ENCODE peak calls at places on chromosomes 16 and 17, in six cellular contexts. One of them, this sample, is unnamed.

GRCh38 chr17:1643293-1643998 is 2.1 kb downstream of the SCARF1 start:
- DNase-seq in RCC 7860: no peak
- DNase-seq in NCI-H2171 treated with DMSO at 0.1 percent for 48 hours: peak
- DNase-seq in activated CD4-positive, CD25-positive, alpha-beta regulatory T cell treated with anti-CD3 and anti-CD28 coated beads, Interleukin-2, amount 50 U/mL, for 16 hours: no peak
- DNase-seq in T-helper 22 cell: peak
- DNase-seq in skeletal muscle cell: no peak
- DNase-seq in this sample: no peak

GRCh38 chr17:17535957-17536356 is 39.8 kb upstream of the RASD1 start:
- DNase-seq in RCC 7860: no peak
- DNase-seq in NCI-H2171 treated with DMSO at 0.1 percent for 48 hours: no peak
- DNase-seq in activated CD4-positive, CD25-positive, alpha-beta regulatory T cell treated with anti-CD3 and anti-CD28 coated beads, Interleukin-2, amount 50 U/mL, for 16 hours: no peak
- DNase-seq in T-helper 22 cell: no peak
- DNase-seq in skeletal muscle cell: no peak
- DNase-seq in this sample: peak

GRCh38 chr17:48928876-48929811 is 15.5 kb downstream of the SNF8 start:
- DNase-seq in RCC 7860: peak
- DNase-seq in NCI-H2171 treated with DMSO at 0.1 percent for 48 hours: no peak
- DNase-seq in activated CD4-positive, CD25-positive, alpha-beta regulatory T cell treated with anti-CD3 and anti-CD28 coated beads, Interleukin-2, amount 50 U/mL, for 16 hours: no peak
- DNase-seq in T-helper 22 cell: no peak
- DNase-seq in skeletal muscle cell: no peak
- DNase-seq in this sample: no peak

GRCh38 chr17:75773121-75773807 is 8.3 kb upstream of the GALK1 start:
- DNase-seq in RCC 7860: no peak
- DNase-seq in NCI-H2171 treated with DMSO at 0.1 percent for 48 hours: no peak
- DNase-seq in activated CD4-positive, CD25-positive, alpha-beta regulatory T cell treated with anti-CD3 and anti-CD28 coated beads, Interleukin-2, amount 50 U/mL, for 16 hours: no peak
- DNase-seq in T-helper 22 cell: no peak
- DNase-seq in skeletal muscle cell: no peak
- DNase-seq in this sample: no peak

GRCh38 chr16:86572041-86572521 is 5.5 kb downstream of the FOXC2 start:
- DNase-seq in RCC 7860: no peak
- DNase-seq in NCI-H2171 treated with DMSO at 0.1 percent for 48 hours: no peak
- DNase-seq in activated CD4-positive, CD25-positive, alpha-beta regulatory T cell treated with anti-CD3 and anti-CD28 coated beads, Interleukin-2, amount 50 U/mL, for 16 hours: no peak
- DNase-seq in T-helper 22 cell: no peak
- DNase-seq in skeletal muscle cell: no peak
- DNase-seq in this sample: no peak

GRCh38 chr17:73770115-73770848 is 126.0 kb upstream of the SDK2 start:
- DNase-seq in RCC 7860: peak
- DNase-seq in NCI-H2171 treated with DMSO at 0.1 percent for 48 hours: peak
- DNase-seq in activated CD4-positive, CD25-positive, alpha-beta regulatory T cell treated with anti-CD3 and anti-CD28 coated beads, Interleukin-2, amount 50 U/mL, for 16 hours: no peak
- DNase-seq in T-helper 22 cell: no peak
- DNase-seq in skeletal muscle cell: peak
- DNase-seq in this sample: peak

GRCh38 chr17:47973541-47973940 is 2.6 kb downstream of the CDK5RAP3 start:
- DNase-seq in RCC 7860: peak
- DNase-seq in NCI-H2171 treated with DMSO at 0.1 percent for 48 hours: peak
- DNase-seq in activated CD4-positive, CD25-positive, alpha-beta regulatory T cell treated with anti-CD3 and anti-CD28 coated beads, Interleukin-2, amount 50 U/mL, for 16 hours: no peak
- DNase-seq in T-helper 22 cell: no peak
- DNase-seq in skeletal muscle cell: no peak
- DNase-seq in this sample: no peak

GRCh38 chr16:4081577-4082021 is 34.6 kb downstream of the ADCY9 start:
- DNase-seq in RCC 7860: no peak
- DNase-seq in NCI-H2171 treated with DMSO at 0.1 percent for 48 hours: peak
- DNase-seq in activated CD4-positive, CD25-positive, alpha-beta regulatory T cell treated with anti-CD3 and anti-CD28 coated beads, Interleukin-2, amount 50 U/mL, for 16 hours: no peak
- DNase-seq in T-helper 22 cell: peak
- DNase-seq in skeletal muscle cell: no peak
- DNase-seq in this sample: peak

GRCh38 chr16:50238868-50239301 is 27.5 kb upstream of the ADCY7 start:
- DNase-seq in RCC 7860: no peak
- DNase-seq in NCI-H2171 treated with DMSO at 0.1 percent for 48 hours: peak
- DNase-seq in activated CD4-positive, CD25-positive, alpha-beta regulatory T cell treated with anti-CD3 and anti-CD28 coated beads, Interleukin-2, amount 50 U/mL, for 16 hours: no peak
- DNase-seq in T-helper 22 cell: no peak
- DNase-seq in skeletal muscle cell: no peak
- DNase-seq in this sample: no peak

GRCh38 chr16:84138824-84139627 is 6.0 kb downstream of the HSDL1 start:
- DNase-seq in RCC 7860: no peak
- DNase-seq in NCI-H2171 treated with DMSO at 0.1 percent for 48 hours: peak
- DNase-seq in activated CD4-positive, CD25-positive, alpha-beta regulatory T cell treated with anti-CD3 and anti-CD28 coated beads, Interleukin-2, amount 50 U/mL, for 16 hours: no peak
- DNase-seq in T-helper 22 cell: no peak
- DNase-seq in skeletal muscle cell: no peak
- DNase-seq in this sample: no peak

GRCh38 chr17:22266231-22266630 is 573.9 kb downstream of the KCNJ18 start:
- DNase-seq in RCC 7860: no peak
- DNase-seq in NCI-H2171 treated with DMSO at 0.1 percent for 48 hours: peak
- DNase-seq in activated CD4-positive, CD25-positive, alpha-beta regulatory T cell treated with anti-CD3 and anti-CD28 coated beads, Interleukin-2, amount 50 U/mL, for 16 hours: no peak
- DNase-seq in T-helper 22 cell: no peak
- DNase-seq in skeletal muscle cell: no peak
- DNase-seq in this sample: no peak

GRCh38 chr16:15835136-15835878 is 21.5 kb downstream of the MYH11 start:
- DNase-seq in RCC 7860: no peak
- DNase-seq in NCI-H2171 treated with DMSO at 0.1 percent for 48 hours: no peak
- DNase-seq in activated CD4-positive, CD25-positive, alpha-beta regulatory T cell treated with anti-CD3 and anti-CD28 coated beads, Interleukin-2, amount 50 U/mL, for 16 hours: no peak
- DNase-seq in T-helper 22 cell: no peak
- DNase-seq in skeletal muscle cell: no peak
- DNase-seq in this sample: no peak

GRCh38 chr17:68445671-68446070 is 11.6 kb downstream of the WIPI1 start:
- DNase-seq in RCC 7860: no peak
- DNase-seq in NCI-H2171 treated with DMSO at 0.1 percent for 48 hours: no peak
- DNase-seq in activated CD4-positive, CD25-positive, alpha-beta regulatory T cell treated with anti-CD3 and anti-CD28 coated beads, Interleukin-2, amount 50 U/mL, for 16 hours: no peak
- DNase-seq in T-helper 22 cell: no peak
- DNase-seq in skeletal muscle cell: no peak
- DNase-seq in this sample: no peak

GRCh38 chr16:19162085-19162484 is 6.0 kb upstream of the SYT17 start:
- DNase-seq in RCC 7860: no peak
- DNase-seq in NCI-H2171 treated with DMSO at 0.1 percent for 48 hours: no peak
- DNase-seq in activated CD4-positive, CD25-positive, alpha-beta regulatory T cell treated with anti-CD3 and anti-CD28 coated beads, Interleukin-2, amount 50 U/mL, for 16 hours: no peak
- DNase-seq in T-helper 22 cell: no peak
- DNase-seq in skeletal muscle cell: no peak
- DNase-seq in this sample: no peak

GRCh38 chr17:40857535-40857934 is 9.5 kb downstream of the KRT12 start:
- DNase-seq in RCC 7860: no peak
- DNase-seq in NCI-H2171 treated with DMSO at 0.1 percent for 48 hours: no peak
- DNase-seq in activated CD4-positive, CD25-positive, alpha-beta regulatory T cell treated with anti-CD3 and anti-CD28 coated beads, Interleukin-2, amount 50 U/mL, for 16 hours: no peak
- DNase-seq in T-helper 22 cell: no peak
- DNase-seq in skeletal muscle cell: no peak
- DNase-seq in this sample: no peak